ENCODE peak calls at places on chromosomes 4 and X, in eight cellular contexts. One of them, this sample, is unnamed.

GRCh38 chrX:70452143-70452733 is 7.6 kb downstream of the DLG3 start:
- DNase-seq in EL: peak
- DNase-seq in putamen: no peak
- DNase-seq in myocyte: peak
- DNase-seq in H9: peak
- DNase-seq in glutamatergic neuron: peak
- DNase-seq in T-helper 1 cell: peak
- DNase-seq in endothelial cell: peak
- DNase-seq in this sample: peak

GRCh38 chr4:101163936-101164335 is 183.4 kb downstream of the PPP3CA start:
- DNase-seq in EL: no peak
- DNase-seq in putamen: no peak
- DNase-seq in myocyte: no peak
- DNase-seq in H9: no peak
- DNase-seq in glutamatergic neuron: no peak
- DNase-seq in T-helper 1 cell: no peak
- DNase-seq in endothelial cell: no peak
- DNase-seq in this sample: no peak

GRCh38 chrX:9416562-9417319 is 48.1 kb upstream of the TBL1X start:
- DNase-seq in EL: peak
- DNase-seq in putamen: no peak
- DNase-seq in myocyte: peak
- DNase-seq in H9: no peak
- DNase-seq in glutamatergic neuron: no peak
- DNase-seq in T-helper 1 cell: no peak
- DNase-seq in endothelial cell: no peak
- DNase-seq in this sample: no peak

GRCh38 chrX:153708415-153708814 is 15.8 kb downstream of the BCAP31 start:
- DNase-seq in EL: peak
- DNase-seq in putamen: no peak
- DNase-seq in myocyte: peak
- DNase-seq in H9: peak
- DNase-seq in glutamatergic neuron: peak
- DNase-seq in T-helper 1 cell: peak
- DNase-seq in endothelial cell: peak
- DNase-seq in this sample: peak

GRCh38 chr4:109026588-109026987 is 263.7 kb upstream of the ETNPPL start:
- DNase-seq in EL: peak
- DNase-seq in putamen: no peak
- DNase-seq in myocyte: no peak
- DNase-seq in H9: no peak
- DNase-seq in glutamatergic neuron: no peak
- DNase-seq in T-helper 1 cell: no peak
- DNase-seq in endothelial cell: no peak
- DNase-seq in this sample: no peak

GRCh38 chr4:7781361-7781760 is 158.3 kb downstream of the AFAP1 start:
- DNase-seq in EL: peak
- DNase-seq in putamen: no peak
- DNase-seq in myocyte: peak
- DNase-seq in H9: no peak
- DNase-seq in glutamatergic neuron: no peak
- DNase-seq in T-helper 1 cell: no peak
- DNase-seq in endothelial cell: peak
- DNase-seq in this sample: no peak

GRCh38 chr4:7103599-7104365 is 35.9 kb upstream of the GRPEL1 start:
- DNase-seq in EL: no peak
- DNase-seq in putamen: peak
- DNase-seq in myocyte: no peak
- DNase-seq in H9: no peak
- DNase-seq in glutamatergic neuron: no peak
- DNase-seq in T-helper 1 cell: no peak
- DNase-seq in endothelial cell: no peak
- DNase-seq in this sample: peak

GRCh38 chrX:39261446-39262147 is 460.3 kb downstream of the MID1IP1 start:
- DNase-seq in EL: peak
- DNase-seq in putamen: no peak
- DNase-seq in myocyte: peak
- DNase-seq in H9: no peak
- DNase-seq in glutamatergic neuron: no peak
- DNase-seq in T-helper 1 cell: peak
- DNase-seq in endothelial cell: peak
- DNase-seq in this sample: peak

GRCh38 chr4:96003941-96004340 is 164.0 kb downstream of the PDHA2 start:
- DNase-seq in EL: no peak
- DNase-seq in putamen: no peak
- DNase-seq in myocyte: no peak
- DNase-seq in H9: no peak
- DNase-seq in glutamatergic neuron: no peak
- DNase-seq in T-helper 1 cell: no peak
- DNase-seq in endothelial cell: no peak
- DNase-seq in this sample: no peak

GRCh38 chrX:15471016-15471415 is 22.1 kb downstream of the PIR start:
- DNase-seq in EL: peak
- DNase-seq in putamen: peak
- DNase-seq in myocyte: peak
- DNase-seq in H9: peak
- DNase-seq in glutamatergic neuron: peak
- DNase-seq in T-helper 1 cell: peak
- DNase-seq in endothelial cell: peak
- DNase-seq in this sample: peak

GRCh38 chr4:167883271-167883670 is 209.1 kb upstream of the ANXA10 start:
- DNase-seq in EL: peak
- DNase-seq in putamen: no peak
- DNase-seq in myocyte: no peak
- DNase-seq in H9: no peak
- DNase-seq in glutamatergic neuron: no peak
- DNase-seq in T-helper 1 cell: no peak
- DNase-seq in endothelial cell: no peak
- DNase-seq in this sample: no peak

GRCh38 chrX:154457491-154458115 is 478 bp upstream of the PLXNA3 start:
- DNase-seq in EL: peak
- DNase-seq in putamen: no peak
- DNase-seq in myocyte: peak
- DNase-seq in H9: peak
- DNase-seq in glutamatergic neuron: peak
- DNase-seq in T-helper 1 cell: peak
- DNase-seq in endothelial cell: no peak
- DNase-seq in this sample: no peak

GRCh38 chr4:41934813-41935651 is at the start of gene TMEM33:
- DNase-seq in EL: peak
- DNase-seq in putamen: peak
- DNase-seq in myocyte: peak
- DNase-seq in H9: peak
- DNase-seq in glutamatergic neuron: peak
- DNase-seq in T-helper 1 cell: peak
- DNase-seq in endothelial cell: peak
- DNase-seq in this sample: peak

GRCh38 chr4:66911898-66912297 is 633.4 kb downstream of the CENPC start:
- DNase-seq in EL: peak
- DNase-seq in putamen: no peak
- DNase-seq in myocyte: peak
- DNase-seq in H9: no peak
- DNase-seq in glutamatergic neuron: no peak
- DNase-seq in T-helper 1 cell: no peak
- DNase-seq in endothelial cell: no peak
- DNase-seq in this sample: no peak

GRCh38 chr4:87839309-87839946 is 6.7 kb downstream of the MEPE start:
- DNase-seq in EL: peak
- DNase-seq in putamen: peak
- DNase-seq in myocyte: peak
- DNase-seq in H9: no peak
- DNase-seq in glutamatergic neuron: peak
- DNase-seq in T-helper 1 cell: peak
- DNase-seq in endothelial cell: no peak
- DNase-seq in this sample: peak

GRCh38 chr4:121863787-121864186 is 6.5 kb downstream of the BBS7 start:
- DNase-seq in EL: no peak
- DNase-seq in putamen: no peak
- DNase-seq in myocyte: no peak
- DNase-seq in H9: no peak
- DNase-seq in glutamatergic neuron: no peak
- DNase-seq in T-helper 1 cell: no peak
- DNase-seq in endothelial cell: no peak
- DNase-seq in this sample: no peak

GRCh38 chrX:70046978-70047377 is 2.8 kb downstream of the AWAT2 start:
- DNase-seq in EL: peak
- DNase-seq in putamen: no peak
- DNase-seq in myocyte: peak
- DNase-seq in H9: no peak
- DNase-seq in glutamatergic neuron: no peak
- DNase-seq in T-helper 1 cell: no peak
- DNase-seq in endothelial cell: no peak
- DNase-seq in this sample: no peak

This sample was measured in head of caudate nucleus.